ENCODE peak calls at places on chromosomes 13 and 19, in six cellular contexts. One of them, this sample, is unnamed.

GRCh38 chr13:111486801-111487200 is 166.4 kb downstream of the TEX29 start:
- DNase-seq in WTC11: no peak
- DNase-seq in BE2C: no peak
- DNase-seq in cardiac muscle cell: no peak
- DNase-seq in heart left ventricle: no peak
- DNase-seq in fibroblast of lung: no peak
- DNase-seq in this sample: no peak

GRCh38 chr19:35013047-35013819 is 13.1 kb downstream of the GRAMD1A start:
- DNase-seq in WTC11: peak; percentile 89
- DNase-seq in BE2C: peak; percentile 80
- DNase-seq in cardiac muscle cell: peak; percentile 89
- DNase-seq in heart left ventricle: peak; percentile 90
- DNase-seq in fibroblast of lung: peak; percentile 47
- DNase-seq in this sample: peak; percentile 92

GRCh38 chr13:35699181-35699580 is 222.7 kb upstream of the MAB21L1 start:
- DNase-seq in WTC11: no peak
- DNase-seq in BE2C: no peak
- DNase-seq in cardiac muscle cell: peak; percentile 15
- DNase-seq in heart left ventricle: no peak
- DNase-seq in fibroblast of lung: peak; percentile 81
- DNase-seq in this sample: no peak

GRCh38 chr13:24605923-24606372 is 74.3 kb upstream of the ATP12A start:
- DNase-seq in WTC11: no peak
- DNase-seq in BE2C: no peak
- DNase-seq in cardiac muscle cell: peak; percentile 74
- DNase-seq in heart left ventricle: no peak
- DNase-seq in fibroblast of lung: peak; percentile 24
- DNase-seq in this sample: no peak

GRCh38 chr13:50124536-50125305 is 109.5 kb downstream of the KCNRG start:
- DNase-seq in WTC11: peak; percentile 68
- DNase-seq in BE2C: peak; percentile 97
- DNase-seq in cardiac muscle cell: peak; percentile 98
- DNase-seq in heart left ventricle: peak; percentile 79
- DNase-seq in fibroblast of lung: peak; percentile 97
- DNase-seq in this sample: peak; percentile 67

GRCh38 chr19:1122972-1123363 is 19.2 kb downstream of the GPX4 start:
- DNase-seq in WTC11: peak; percentile 97
- DNase-seq in BE2C: peak; percentile 87
- DNase-seq in cardiac muscle cell: peak; percentile 86
- DNase-seq in heart left ventricle: peak; percentile 82
- DNase-seq in fibroblast of lung: peak; percentile 69
- DNase-seq in this sample: peak; percentile 93

GRCh38 chr19:20186163-20186562 is 19.1 kb downstream of the ZNF486 start:
- DNase-seq in WTC11: no peak
- DNase-seq in BE2C: no peak
- DNase-seq in cardiac muscle cell: peak; percentile 5
- DNase-seq in heart left ventricle: no peak
- DNase-seq in fibroblast of lung: no peak
- DNase-seq in this sample: no peak

GRCh38 chr13:107461751-107462150 is 753.6 kb downstream of the LIG4 start:
- DNase-seq in WTC11: no peak
- DNase-seq in BE2C: no peak
- DNase-seq in cardiac muscle cell: no peak
- DNase-seq in heart left ventricle: no peak
- DNase-seq in fibroblast of lung: peak; percentile 65
- DNase-seq in this sample: no peak

GRCh38 chr13:108902557-108903155 is 273.2 kb downstream of the MYO16 start:
- DNase-seq in WTC11: no peak
- DNase-seq in BE2C: no peak
- DNase-seq in cardiac muscle cell: no peak
- DNase-seq in heart left ventricle: no peak
- DNase-seq in fibroblast of lung: no peak
- DNase-seq in this sample: no peak

GRCh38 chr19:1101337-1101698 is 2.5 kb upstream of the GPX4 start:
- DNase-seq in WTC11: no peak
- DNase-seq in BE2C: no peak
- DNase-seq in cardiac muscle cell: no peak
- DNase-seq in heart left ventricle: no peak
- DNase-seq in fibroblast of lung: no peak
- DNase-seq in this sample: no peak

GRCh38 chr19:44820648-44821609 is 12.0 kb downstream of the BCAM start:
- DNase-seq in WTC11: no peak
- DNase-seq in BE2C: no peak
- DNase-seq in cardiac muscle cell: peak; percentile 42
- DNase-seq in heart left ventricle: peak; percentile 86
- DNase-seq in fibroblast of lung: no peak
- DNase-seq in this sample: no peak
- TF ChIP-seq CTCF in WTC11: no peak
- TF ChIP-seq CTCF in BE2C: no peak
- TF ChIP-seq CTCF in cardiac muscle cell: no peak
- TF ChIP-seq CTCF in heart left ventricle: no peak
- TF ChIP-seq CTCF in fibroblast of lung: no peak
- TF ChIP-seq CTCF in this sample: no peak

GRCh38 chr13:30744686-30745085 is 9.3 kb downstream of the ALOX5AP start:
- DNase-seq in WTC11: no peak
- DNase-seq in BE2C: no peak
- DNase-seq in cardiac muscle cell: no peak
- DNase-seq in heart left ventricle: no peak
- DNase-seq in fibroblast of lung: no peak
- DNase-seq in this sample: no peak
- TF ChIP-seq CTCF in WTC11: no peak
- TF ChIP-seq CTCF in BE2C: no peak
- TF ChIP-seq CTCF in cardiac muscle cell: no peak
- TF ChIP-seq CTCF in heart left ventricle: no peak
- TF ChIP-seq CTCF in fibroblast of lung: no peak
- TF ChIP-seq CTCF in this sample: no peak

DNA sequence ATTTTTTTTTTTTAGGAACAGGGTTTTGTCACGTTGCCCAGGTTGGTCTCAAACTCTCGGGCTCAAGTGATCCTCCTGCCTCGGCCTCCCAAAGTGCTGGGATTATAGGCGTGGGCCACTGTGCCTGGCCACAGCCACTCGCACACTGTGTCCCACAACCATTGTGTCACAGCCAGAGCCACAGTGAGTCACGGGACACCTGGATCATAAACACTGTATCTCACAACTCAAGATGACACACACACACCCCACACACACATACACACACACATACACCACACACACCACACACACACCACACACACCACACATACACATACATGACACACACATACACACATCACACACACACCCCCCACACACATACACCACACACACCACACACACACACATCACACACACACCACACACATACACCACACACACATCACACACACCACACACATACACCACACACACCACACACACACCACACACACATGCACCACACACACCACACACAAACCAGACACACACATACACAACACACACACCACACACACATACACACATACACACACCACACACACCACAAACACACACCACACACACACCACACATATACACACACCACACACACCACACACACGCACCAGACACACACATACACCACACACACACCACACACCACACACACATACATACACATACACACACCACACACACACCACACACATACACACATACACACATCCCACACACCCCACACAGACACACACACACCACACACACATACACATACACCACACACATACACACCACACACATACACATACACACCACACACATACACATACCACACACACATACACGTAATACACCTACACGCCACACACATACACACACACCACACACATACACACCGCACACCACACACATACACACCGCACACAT is 16.2 kb downstream of the ELAVL3 start:
- DNase-seq in WTC11: no peak
- DNase-seq in BE2C: no peak
- DNase-seq in cardiac muscle cell: no peak
- DNase-seq in heart left ventricle: no peak
- DNase-seq in fibroblast of lung: no peak
- DNase-seq in this sample: no peak
- TF ChIP-seq CTCF in WTC11: no peak
- TF ChIP-seq CTCF in BE2C: no peak
- TF ChIP-seq CTCF in cardiac muscle cell: no peak
- TF ChIP-seq CTCF in heart left ventricle: no peak
- TF ChIP-seq CTCF in fibroblast of lung: no peak
- TF ChIP-seq CTCF in this sample: no peak

GRCh38 chr19:47377801-47378200 is 28.7 kb downstream of the DHX34 start:
- DNase-seq in WTC11: no peak
- DNase-seq in BE2C: no peak
- DNase-seq in cardiac muscle cell: no peak
- DNase-seq in heart left ventricle: no peak
- DNase-seq in fibroblast of lung: no peak
- DNase-seq in this sample: peak; percentile 12

GRCh38 chr19:47378246-47378645 is 29.1 kb downstream of the DHX34 start:
- DNase-seq in WTC11: no peak
- DNase-seq in BE2C: no peak
- DNase-seq in cardiac muscle cell: no peak
- DNase-seq in heart left ventricle: no peak
- DNase-seq in fibroblast of lung: no peak
- DNase-seq in this sample: no peak

GRCh38 chr19:47381121-47381520 is 32.0 kb downstream of the DHX34 start:
- DNase-seq in WTC11: no peak
- DNase-seq in BE2C: no peak
- DNase-seq in cardiac muscle cell: no peak
- DNase-seq in heart left ventricle: no peak
- DNase-seq in fibroblast of lung: no peak
- DNase-seq in this sample: no peak

GRCh38 chr19:47380559-47380958 is 31.4 kb downstream of the DHX34 start:
- DNase-seq in WTC11: no peak
- DNase-seq in BE2C: no peak
- DNase-seq in cardiac muscle cell: no peak
- DNase-seq in heart left ventricle: no peak
- DNase-seq in fibroblast of lung: no peak
- DNase-seq in this sample: no peak

DNA sequence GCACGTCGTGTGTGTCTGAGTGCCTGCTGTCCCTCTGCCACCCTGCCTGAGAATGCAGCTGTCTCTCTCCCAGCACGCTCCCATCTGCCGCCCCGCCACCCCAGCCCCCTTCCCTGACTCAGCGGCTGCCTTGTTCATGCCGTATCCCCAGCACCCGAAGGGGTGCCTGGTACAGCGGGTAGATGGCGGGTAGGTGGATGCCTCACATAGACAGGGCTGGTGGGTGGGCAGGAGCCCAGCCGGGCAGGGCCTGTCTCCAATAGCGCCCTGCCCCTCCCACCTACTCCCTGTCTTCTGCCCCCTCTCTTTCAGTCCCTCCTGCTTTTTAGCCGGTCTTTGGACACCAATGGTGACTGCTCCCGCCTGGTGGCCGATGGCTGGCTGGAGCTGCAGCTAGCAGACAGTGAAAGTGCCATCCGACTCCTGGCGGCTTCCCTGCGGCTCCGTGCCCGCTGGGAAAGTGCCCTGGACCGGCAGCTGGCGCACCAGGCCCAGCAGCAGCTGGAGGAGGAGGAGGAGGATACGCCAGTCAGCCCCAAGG is 30.4 kb downstream of the DHX34 start:
- DNase-seq in WTC11: no peak
- DNase-seq in BE2C: no peak
- DNase-seq in cardiac muscle cell: no peak
- DNase-seq in heart left ventricle: no peak
- DNase-seq in fibroblast of lung: no peak
- DNase-seq in this sample: no peak
- TF ChIP-seq CTCF in WTC11: no peak
- TF ChIP-seq CTCF in BE2C: no peak
- TF ChIP-seq CTCF in cardiac muscle cell: no peak
- TF ChIP-seq CTCF in heart left ventricle: no peak
- TF ChIP-seq CTCF in fibroblast of lung: no peak
- TF ChIP-seq CTCF in this sample: no peak